ENCODE peak calls at places on chromosome 15, in eight cellular contexts. M is A549, I is sigmoid colon, F is ovary, L is stomach, D is esophagus muscularis mucosa, V is HepG2, E is H1. B is an unnamed sample. For H3K4me1, the result is how much of the 10 kb centered on the place peaks cover.

GRCh38 chr15:63244976-63245645 is 32.3 kb upstream of the APH1B start:
- DNase-seq in M (no peak), I (no peak), F (no peak), L (no peak), D (no peak), V (no peak), E (no peak), B (no peak)

GRCh38 chr15:94119215-94119815 is 112.0 kb upstream of the MCTP2 start:
- DNase-seq in M (no peak), I (peak), F (peak), L (no peak), D (no peak), V (no peak), E (no peak), B (no peak)

GRCh38 chr15:35194296-35194695 is 109.2 kb upstream of the NANOGP8 start:
- DNase-seq in M (no peak), I (no peak), F (no peak), L (no peak), D (no peak), V (no peak), E (no peak), B (no peak)

GRCh38 chr15:92617197-92618037 is 38.2 kb downstream of the FAM174B start:
- DNase-seq in M (peak), I (peak), F (peak), L (peak), D (no peak), V (peak), E (no peak), B (peak)

GRCh38 chr15:55710286-55710685 is 32.7 kb downstream of the PRTG start:
- DNase-seq in M (no peak), I (no peak), F (no peak), L (no peak), D (no peak), V (no peak), E (no peak), B (no peak)

GRCh38 chr15:79967331-79968182 is 3.4 kb downstream of the BCL2A1 start:
- DNase-seq in M (no peak), I (no peak), F (no peak), L (no peak), D (no peak), V (no peak), E (no peak), B (no peak)

GRCh38 chr15:63953524-63953923 is 92.8 kb downstream of the DAPK2 start:
- DNase-seq in M (no peak), I (no peak), F (no peak), L (no peak), D (no peak), V (no peak), E (no peak), B (no peak)

GRCh38 chr15:55221090-55222011 is 24.6 kb upstream of the RSL24D1 start:
- DNase-seq in M (peak), I (no peak), F (no peak), L (no peak), D (no peak), V (peak), E (no peak), B (no peak)

GRCh38 chr15:75191235-75191634 is 10.4 kb upstream of the C15orf39 start:
- DNase-seq in M (no peak), I (no peak), F (no peak), L (no peak), D (no peak), V (no peak), E (no peak), B (no peak)

GRCh38 chr15:78437107-78437761 is 782 bp upstream of the IREB2 start:
- DNase-seq in M (no peak), I (no peak), F (no peak), L (no peak), D (no peak), V (no peak), E (no peak), B (no peak)

GRCh38 chr15:64349375-64349774 is 6.6 kb downstream of the CSNK1G1 start:
- DNase-seq in M (no peak), I (no peak), F (no peak), L (no peak), D (no peak), V (no peak), E (no peak), B (no peak)

GRCh38 chr15:79171320-79172031 is 80.9 kb upstream of the RASGRF1 start:
- DNase-seq in M (no peak), I (no peak), F (no peak), L (no peak), D (no peak), V (no peak), E (no peak), B (no peak)

GRCh38 chr15:33722005-33722672 is 246.2 kb upstream of the CHRM5 start:
- DNase-seq in M (peak), I (no peak), F (no peak), L (no peak), D (no peak), V (no peak), E (no peak), B (no peak)

GRCh38 chr15:63038926-63039673 is 3.4 kb upstream of the TPM1 start:
- DNase-seq in M (no peak), I (no peak), F (no peak), L (no peak), D (no peak), V (no peak), E (no peak), B (no peak)

GRCh38 chr15:33341943-33342342 is 31.2 kb downstream of the RYR3 start:
- DNase-seq in M (no peak), I (no peak), F (no peak), L (no peak), D (no peak), V (no peak), E (no peak), B (no peak)

GRCh38 chr15:99443768-99444446 is 121.9 kb upstream of the MEF2A start:
- DNase-seq in M (no peak), I (peak), F (peak), L (peak), D (no peak), V (no peak), E (no peak), B (no peak)

GRCh38 chr15:71313806-71314205 is 198.5 kb downstream of the THSD4 start:
- DNase-seq in M (no peak), I (no peak), F (no peak), L (no peak), D (no peak), V (no peak), E (no peak), B (no peak)

GRCh38 chr15:33915571-33916407 is 52.5 kb upstream of the CHRM5 start:
- DNase-seq in M (no peak), I (no peak), F (no peak), L (no peak), D (no peak), V (peak), E (no peak), B (peak)

GRCh38 chr15:96356494-96357455 is 26.3 kb downstream of the NR2F2 start:
- DNase-seq in M (peak), I (peak), F (peak), L (peak), D (no peak), V (peak), E (no peak), B (peak)

GRCh38 chr15:77855871-77856270 is 221.6 kb downstream of the TBC1D2B start:
- DNase-seq in M (no peak), I (peak), F (no peak), L (no peak), D (no peak), V (no peak), E (no peak), B (no peak)

GRCh38 chr15:78334845-78335244 is 5.3 kb upstream of the CRABP1 start:
- DNase-seq in M (no peak), I (no peak), F (no peak), L (no peak), D (no peak), V (no peak), E (no peak), B (no peak)

GRCh38 chr15:89836255-89837133 is 21.8 kb upstream of the ANPEP start:
- DNase-seq in M (no peak), I (no peak), F (no peak), L (no peak), D (peak), V (no peak), E (no peak), B (no peak)

GRCh38 chr15:95259965-95260364 is 1028.6 kb downstream of the MCTP2 start:
- DNase-seq in M (no peak), I (no peak), F (peak), L (peak), D (no peak), V (no peak), E (no peak), B (no peak)

GRCh38 chr15:77895742-77896141 is 181.8 kb downstream of the TBC1D2B start:
- DNase-seq in M (no peak), I (no peak), F (no peak), L (no peak), D (no peak), V (no peak), E (no peak), B (no peak)

GRCh38 chr15:25863067-25863967 is at the start of gene ATP10A:
- DNase-seq in M (peak), I (peak), F (peak), L (no peak), D (no peak), V (no peak), E (no peak), B (no peak)

GRCh38 chr15:90650117-90650955 is 66.8 kb upstream of the BLM start:
- DNase-seq in M (no peak), I (no peak), F (no peak), L (no peak), D (no peak), V (no peak), E (no peak), B (no peak)

GRCh38 chr15:62350744-62351143 is 185.7 kb upstream of the C2CD4B start:
- DNase-seq in M (no peak), I (no peak), F (no peak), L (no peak), D (no peak), V (no peak), E (no peak), B (no peak)

GRCh38 chr15:74816624-74817369 is 4.2 kb downstream of the LMAN1L start:
- DNase-seq in M (no peak), I (no peak), F (no peak), L (no peak), D (no peak), V (no peak), E (no peak), B (peak)

GRCh38 chr15:28996289-28996688 is 110.5 kb downstream of the APBA2 start:
- DNase-seq in M (no peak), I (no peak), F (no peak), L (no peak), D (no peak), V (no peak), E (no peak), B (no peak)

GRCh38 chr15:48858401-48858800 is 19.5 kb upstream of the EID1 start:
- DNase-seq in M (peak), I (no peak), F (no peak), L (no peak), D (no peak), V (no peak), E (no peak), B (no peak)

GRCh38 chr15:65189102-65189740 is 4.1 kb upstream of the CLPX start:
- DNase-seq in M (peak), I (peak), F (no peak), L (no peak), D (no peak), V (peak), E (peak), B (no peak)

GRCh38 chr15:61890106-61890505 is 170.1 kb downstream of the VPS13C start:
- DNase-seq in M (peak), I (no peak), F (no peak), L (no peak), D (no peak), V (no peak), E (no peak), B (no peak)

GRCh38 chr15:48929611-48930170 is 34.0 kb downstream of the SHC4 start:
- DNase-seq in M (no peak), I (no peak), F (no peak), L (no peak), D (no peak), V (no peak), E (no peak), B (no peak)

GRCh38 chr15:50315814-50316630 is 39.0 kb downstream of the GABPB1 start:
- DNase-seq in M (peak), I (no peak), F (no peak), L (no peak), D (no peak), V (peak), E (no peak), B (no peak)

GRCh38 chr15:63587527-63587926 is 9.7 kb upstream of the FBXL22 start:
- DNase-seq in M (peak), I (no peak), F (no peak), L (no peak), D (no peak), V (no peak), E (no peak), B (no peak)

GRCh38 chr15:57861039-57861638 is 154.6 kb downstream of the POLR2M start:
- DNase-seq in M (peak), I (no peak), F (no peak), L (no peak), D (peak), V (peak), E (no peak), B (no peak)

GRCh38 chr15:20357139-20358065 is 184.2 kb downstream of the GOLGA6L6 start:
- DNase-seq in M (peak), I (peak), F (no peak), L (peak), D (peak), V (no peak), E (no peak), B (no peak)

GRCh38 chr15:61275901-61276300 is 46.8 kb upstream of the RORA start:
- DNase-seq in M (no peak), I (no peak), F (no peak), L (no peak), D (no peak), V (no peak), E (no peak), B (no peak)

GRCh38 chr15:82643992-82644391 is 3.2 kb downstream of the CPEB1 start:
- DNase-seq in M (no peak), I (no peak), F (no peak), L (no peak), D (peak), V (no peak), E (no peak), B (no peak)

GRCh38 chr15:82640672-82641071 is 6.5 kb downstream of the CPEB1 start:
- DNase-seq in M (no peak), I (no peak), F (no peak), L (no peak), D (no peak), V (no peak), E (no peak), B (no peak)

GRCh38 chr15:82641129-82641798 is 5.9 kb downstream of the CPEB1 start:
- DNase-seq in M (no peak), I (no peak), F (no peak), L (no peak), D (no peak), V (no peak), E (no peak), B (no peak)

GRCh38 chr15:82646250-82647044 is 716 bp downstream of the CPEB1 start:
- DNase-seq in M (no peak), I (no peak), F (peak), L (no peak), D (no peak), V (no peak), E (no peak), B (no peak)

GRCh38 chr15:82642656-82643055 is 4.5 kb downstream of the CPEB1 start:
- DNase-seq in M (no peak), I (no peak), F (no peak), L (no peak), D (no peak), V (no peak), E (no peak), B (no peak)
- TF ChIP-seq POLR2A in M (no peak), I (no peak), F (no peak), L (no peak), D (no peak), V (no peak), E (no peak), B (no peak)

GRCh38 chr15:40443846-40444245 is 3.1 kb downstream of the BAHD1 start:
- DNase-seq in M (no peak), I (no peak), F (no peak), L (no peak), D (no peak), V (no peak), E (no peak), B (no peak)
- H3K4me1 ChIP-seq in M (under half), I (half or more), F (under half), L (half or more), D (half or more), V (under half), E (under half), B (under half)

GRCh38 chr15:70081612-70082011 is 16.1 kb downstream of the TLE3 start:
- DNase-seq in M (no peak), I (no peak), F (no peak), L (no peak), D (no peak), V (no peak), E (no peak), B (no peak)

GRCh38 chr15:70084461-70084860 is 13.3 kb downstream of the TLE3 start:
- DNase-seq in M (no peak), I (no peak), F (no peak), L (no peak), D (no peak), V (no peak), E (no peak), B (no peak)

GRCh38 chr15:70083946-70084345 is 13.8 kb downstream of the TLE3 start:
- DNase-seq in M (no peak), I (no peak), F (no peak), L (no peak), D (no peak), V (no peak), E (no peak), B (no peak)

GRCh38 chr15:70086636-70087035 is 11.1 kb downstream of the TLE3 start:
- DNase-seq in M (no peak), I (no peak), F (no peak), L (no peak), D (no peak), V (no peak), E (no peak), B (no peak)

DNA sequence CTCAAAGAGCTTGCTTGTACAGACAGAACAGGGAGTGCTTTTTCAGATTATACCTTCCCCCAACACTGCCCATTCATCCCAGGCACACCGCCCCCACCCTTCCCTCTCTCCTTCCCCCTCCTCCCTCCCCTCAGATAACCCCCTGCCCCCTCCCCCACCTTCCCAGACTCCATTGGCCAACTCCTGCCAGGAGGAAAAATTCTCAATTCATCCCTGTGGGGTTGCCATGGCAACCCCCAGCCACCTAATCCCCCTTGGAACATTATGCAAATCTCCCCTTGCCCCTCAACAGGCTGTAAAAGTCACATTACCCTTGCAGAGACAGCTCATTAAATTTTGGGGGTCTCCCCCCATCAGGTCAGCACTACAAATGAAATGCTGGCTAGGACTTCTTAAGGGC is 14.3 kb downstream of the TLE3 start:
- DNase-seq in M (no peak), I (no peak), F (no peak), L (no peak), D (no peak), V (no peak), E (no peak), B (no peak)
- TF ChIP-seq EP300 in M (no peak), I (no peak), F (no peak), L (no peak), D (no peak), V (no peak), E (no peak), B (no peak)

GRCh38 chr15:67510597-67511225 is 10.2 kb upstream of the C15orf61 start:
- DNase-seq in M (no peak), I (no peak), F (no peak), L (no peak), D (no peak), V (no peak), E (no peak), B (no peak)
- TF ChIP-seq POLR2A in M (no peak), I (no peak), F (no peak), L (no peak), D (no peak), V (no peak), E (no peak), B (no peak)

GRCh38 chr15:40444741-40445140 is 4.0 kb downstream of the BAHD1 start:
- DNase-seq in M (no peak), I (no peak), F (no peak), L (no peak), D (no peak), V (no peak), E (no peak), B (no peak)

GRCh38 chr15:40448354-40448753 is 7.6 kb downstream of the BAHD1 start:
- DNase-seq in M (no peak), I (no peak), F (no peak), L (no peak), D (no peak), V (no peak), E (no peak), B (peak)

GRCh38 chr15:40443255-40443654 is 2.5 kb downstream of the BAHD1 start:
- DNase-seq in M (no peak), I (no peak), F (no peak), L (no peak), D (no peak), V (no peak), E (no peak), B (no peak)

GRCh38 chr15:40445411-40446055 is 4.8 kb downstream of the BAHD1 start:
- DNase-seq in M (no peak), I (no peak), F (no peak), L (no peak), D (no peak), V (no peak), E (no peak), B (peak)

DNA sequence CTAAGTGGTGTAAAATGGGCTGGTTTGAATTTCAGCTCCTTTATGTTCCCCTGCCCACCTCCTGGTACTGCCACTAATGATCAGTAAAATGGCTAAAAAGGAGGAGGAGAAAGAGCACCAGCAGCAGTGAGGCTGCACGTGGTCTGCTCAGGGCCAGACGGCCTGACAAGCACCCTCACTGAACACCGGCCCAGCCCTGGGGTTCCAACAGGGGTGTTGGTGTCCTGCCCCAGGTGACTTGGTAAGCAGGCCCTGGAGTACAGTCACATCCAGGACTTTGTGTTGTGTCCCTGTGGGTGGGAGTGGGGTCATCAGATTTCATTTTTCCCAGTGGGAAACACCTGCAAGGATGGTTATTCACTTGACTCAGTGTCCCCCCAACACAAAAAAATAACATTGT is 5.4 kb downstream of the BAHD1 start:
- DNase-seq in M (no peak), I (no peak), F (no peak), L (no peak), D (no peak), V (no peak), E (no peak), B (no peak)
- H3K4me1 ChIP-seq in M (under half), I (under half), F (under half), L (under half), D (under half), V (under half), E (under half), B (under half)

GRCh38 chr15:84888639-84889038 is 4.2 kb downstream of the SLC28A1 start:
- DNase-seq in M (no peak), I (no peak), F (no peak), L (no peak), D (no peak), V (no peak), E (no peak), B (no peak)
- TF ChIP-seq EP300 in M (no peak), I (no peak), F (no peak), L (no peak), D (no peak), V (no peak), E (no peak), B (no peak)